ENCODE peak calls at places on chromosomes 5 and 9, in seven cellular contexts. C, E, A, O, F, J and H are unnamed samples.

GRCh38 chr5:99019254-99019653 is 90.4 kb upstream of the CHD1 start:
- DNase-seq in E (peak), J (no peak), O (no peak), C (no peak), A (no peak), F (no peak), H (no peak)

GRCh38 chr9:110148384-110148783 is 59.6 kb downstream of the C9orf152 start:
- DNase-seq in O (no peak), J (peak), E (no peak), A (peak), F (no peak), C (peak), H (no peak)

GRCh38 chr5:179812135-179812825 is 5.6 kb upstream of the MGAT4B start:
- DNase-seq in F (no peak), C (no peak), A (no peak), J (no peak), E (no peak), O (no peak), H (no peak)

GRCh38 chr5:13217636-13218035 is 726.9 kb downstream of the DNAH5 start:
- DNase-seq in O (no peak), E (no peak), J (no peak), F (no peak), A (no peak), C (no peak), H (no peak)

GRCh38 chr5:115179959-115180709 is 10.4 kb upstream of the TRIM36 start:
- DNase-seq in C (peak), F (no peak), O (peak), A (no peak), J (peak), E (peak), H (no peak)

GRCh38 chr5:64286381-64286780 is 120.7 kb downstream of the RNF180 start:
- DNase-seq in J (no peak), O (no peak), F (no peak), E (no peak), C (no peak), A (no peak), H (no peak)

GRCh38 chr5:125552486-125552885 is 806.0 kb upstream of the ZNF608 start:
- DNase-seq in J (no peak), C (no peak), A (no peak), F (no peak), O (no peak), E (no peak), H (no peak)

GRCh38 chr5:72951850-72952468 is 3.9 kb upstream of the FCHO2 start:
- DNase-seq in O (no peak), F (no peak), C (no peak), A (no peak), J (no peak), E (peak), H (no peak)

GRCh38 chr9:91211919-91212318 is 149.8 kb downstream of the AUH start:
- DNase-seq in J (peak), C (peak), E (no peak), O (no peak), F (no peak), A (no peak), H (no peak)

GRCh38 chr5:2201011-2201410 is 318.3 kb upstream of the IRX4 start:
- DNase-seq in C (no peak), A (no peak), J (no peak), E (no peak), F (no peak), O (no peak), H (no peak)

GRCh38 chr9:36826581-36826980 is 207.5 kb downstream of the PAX5 start:
- DNase-seq in F (no peak), A (no peak), E (no peak), J (no peak), O (no peak), C (no peak), H (no peak)

GRCh38 chr9:124797343-124798103 is 20.6 kb downstream of the OLFML2A start:
- DNase-seq in J (no peak), C (no peak), O (no peak), A (no peak), F (no peak), E (peak), H (no peak)

GRCh38 chr5:66410056-66410455 is 186.1 kb upstream of the MAST4 start:
- DNase-seq in E (no peak), C (no peak), O (no peak), F (no peak), A (no peak), J (no peak), H (no peak)

GRCh38 chr9:18798518-18799290 is 234.3 kb downstream of the SAXO1 start:
- DNase-seq in E (no peak), J (no peak), C (no peak), A (no peak), O (peak), F (no peak), H (no peak)

GRCh38 chr9:81633952-81634421 is 55.4 kb downstream of the TLE1 start:
- DNase-seq in A (no peak), J (no peak), F (no peak), C (no peak), O (no peak), E (no peak), H (no peak)

GRCh38 chr9:109101810-109102209 is 17.9 kb downstream of the TMEM245 start:
- DNase-seq in F (no peak), E (peak), A (no peak), O (no peak), C (no peak), J (no peak), H (no peak)

GRCh38 chr5:141420855-141421488 is at the start of gene PCDHGA11:
- DNase-seq in E (peak), O (peak), C (peak), J (peak), F (no peak), A (no peak), H (no peak)

GRCh38 chr9:85158512-85158911 is 489.0 kb downstream of the NTRK2 start:
- DNase-seq in J (no peak), A (no peak), F (no peak), C (no peak), O (peak), E (no peak), H (no peak)

GRCh38 chr5:66174338-66174737 is 30.2 kb downstream of the SREK1 start:
- DNase-seq in O (peak), C (no peak), A (no peak), E (peak), F (no peak), J (no peak), H (peak)

GRCh38 chr5:59673438-59674058 is 220.0 kb downstream of the PDE4D start:
- DNase-seq in A (no peak), F (no peak), J (no peak), C (no peak), E (peak), O (peak), H (peak)

GRCh38 chr5:96893342-96893741 is 17.0 kb downstream of the ERAP2 start:
- DNase-seq in F (no peak), E (peak), J (no peak), O (peak), C (peak), A (no peak), H (no peak)

GRCh38 chr9:18410983-18411382 is 63.0 kb upstream of the ADAMTSL1 start:
- DNase-seq in A (no peak), E (no peak), F (no peak), O (no peak), C (no peak), J (no peak), H (no peak)

GRCh38 chr9:115035872-115036612 is 81.9 kb downstream of the TNC start:
- DNase-seq in F (no peak), A (no peak), J (peak), O (peak), E (peak), C (peak), H (peak)

GRCh38 chr9:136614967-136615623 is 47.6 kb upstream of the EGFL7 start:
- DNase-seq in F (no peak), J (no peak), A (no peak), E (no peak), C (no peak), O (peak), H (no peak)